ENCODE peak calls at places on chromosomes 12 and 14, in seven cellular contexts. B is lung microvascular endothelial cell; S is EL; C is globus pallidus; H is naive thymus-derived CD4-positive, alpha-beta T cell; N is HS-5; E is MCF 10A. X is an unnamed sample.

GRCh38 chr12:124720687-124721500 is 142.8 kb downstream of the SCARB1 start:
- DNase-seq in B (peak; percentile 97), S (peak; percentile 72), C (no peak), H (no peak), N (peak; percentile 46), E (peak; percentile 56), X (no peak)

GRCh38 chr12:75905975-75906374 is 125.6 kb downstream of the PHLDA1 start:
- DNase-seq in B (no peak), S (no peak), C (no peak), H (no peak), N (no peak), E (no peak), X (no peak)

GRCh38 chr12:50505945-50506344 is 1.2 kb downstream of the DIP2B start:
- DNase-seq in B (peak; percentile 54), S (peak; percentile 15), C (peak; percentile 97), H (no peak), N (no peak), E (peak; percentile 18), X (no peak)

GRCh38 chr12:12612403-12612802 is 727 bp downstream of the CREBL2 start:
- DNase-seq in B (peak; percentile 76), S (peak; percentile 64), C (peak; percentile 71), H (peak; percentile 33), N (no peak), E (peak; percentile 64), X (no peak)

GRCh38 chr14:99271951-99272668 is at the start of gene BCL11B:
- DNase-seq in B (peak; percentile 76), S (peak; percentile 84), C (peak; percentile 41), H (peak; percentile 91), N (peak; percentile 56), E (peak; percentile 86), X (peak; percentile 19)

GRCh38 chr12:47820631-47821345 is 1.1 kb upstream of the HDAC7 start:
- DNase-seq in B (peak; percentile 93), S (peak; percentile 99), C (no peak), H (no peak), N (peak; percentile 93), E (peak; percentile 95), X (peak; percentile 94)

GRCh38 chr14:73997944-73998451 is 21.1 kb downstream of the ENTPD5 start:
- DNase-seq in B (no peak), S (no peak), C (no peak), H (no peak), N (no peak), E (no peak), X (no peak)

GRCh38 chr14:23173039-23173438 is 10.4 kb downstream of the SLC7A8 start:
- DNase-seq in B (no peak), S (no peak), C (no peak), H (no peak), N (no peak), E (no peak), X (no peak)

GRCh38 chr12:7060353-7060954 is at the start of gene C1S:
- DNase-seq in B (peak; percentile 81), S (peak; percentile 98), C (peak; percentile 23), H (no peak), N (peak; percentile 93), E (peak; percentile 98), X (peak; percentile 97)

GRCh38 chr14:75249251-75249957 is 29.2 kb upstream of the FOS start:
- DNase-seq in B (no peak), S (no peak), C (no peak), H (peak; percentile 95), N (no peak), E (peak; percentile 64), X (no peak)

GRCh38 chr14:36099619-36100018 is 76.9 kb downstream of the PTCSC3 start:
- DNase-seq in B (no peak), S (no peak), C (no peak), H (no peak), N (no peak), E (no peak), X (no peak)

GRCh38 chr12:32497864-32498263 is 98.5 kb downstream of the FGD4 start:
- DNase-seq in B (no peak), S (no peak), C (no peak), H (no peak), N (no peak), E (no peak), X (no peak)

GRCh38 chr12:114935658-114936057 is 251.7 kb upstream of the TBX3 start:
- DNase-seq in B (no peak), S (no peak), C (peak; percentile 26), H (no peak), N (no peak), E (peak; percentile 32), X (no peak)

GRCh38 chr12:46131729-46132128 is 137.1 kb downstream of the SLC38A1 start:
- DNase-seq in B (no peak), S (peak; percentile 13), C (no peak), H (no peak), N (no peak), E (no peak), X (no peak)

GRCh38 chr12:124091835-124092234 is 118.8 kb downstream of the ZNF664 start:
- DNase-seq in B (no peak), S (no peak), C (no peak), H (no peak), N (no peak), E (no peak), X (no peak)

GRCh38 chr12:126936181-126936851 is 1330.7 kb upstream of the TMEM132C start:
- DNase-seq in B (no peak), S (peak; percentile 24), C (peak; percentile 46), H (no peak), N (no peak), E (peak; percentile 81), X (no peak)

X was measured in GM04503.